ENCODE peak calls at places on chromosomes 3 and 15, in four cellular contexts. U is HTR-8/SVneo; P is activated CD8-positive, alpha-beta memory T cell treated with anti-CD3 and anti-CD28 coated beads for 48 hours; Q is body of pancreas. F is an unnamed sample.

GRCh38 chr15:71302861-71303410 is 187.7 kb downstream of the THSD4 start:
- DNase-seq in P (no peak), U (no peak), Q (no peak), F (no peak)

GRCh38 chr15:62492900-62493299 is 327.8 kb upstream of the C2CD4B start:
- DNase-seq in U (no peak), P (no peak), Q (no peak), F (no peak)

GRCh38 chr3:123883656-123884257 is 375 bp downstream of the MYLK start:
- DNase-seq in Q (peak), P (no peak), U (no peak), F (no peak)

GRCh38 chr15:65400760-65401606 is 21.8 kb downstream of the IGDCC4 start:
- DNase-seq in U (peak), P (no peak), Q (peak), F (peak)

GRCh38 chr3:58384381-58385090 is 49.1 kb downstream of the PDHB start:
- DNase-seq in U (no peak), P (no peak), Q (no peak), F (no peak)

GRCh38 chr3:79369306-79369705 is 398.5 kb downstream of the ROBO1 start:
- DNase-seq in U (no peak), P (no peak), Q (no peak), F (no peak)

GRCh38 chr3:31218082-31218481 is 314.6 kb upstream of the STT3B start:
- DNase-seq in P (no peak), U (no peak), Q (no peak), F (no peak)

GRCh38 chr15:70478251-70478990 is 284.9 kb downstream of the UACA start:
- DNase-seq in U (no peak), Q (no peak), P (no peak), F (no peak)

GRCh38 chr15:50028323-50028722 is 90.7 kb downstream of the ATP8B4 start:
- DNase-seq in U (no peak), Q (no peak), P (no peak), F (no peak)

GRCh38 chr15:91553455-91553854 is 300.1 kb upstream of the SLCO3A1 start:
- DNase-seq in U (no peak), Q (no peak), P (no peak), F (no peak)

GRCh38 chr3:111392911-111393351 is 149.1 kb upstream of the CD96 start:
- DNase-seq in Q (no peak), P (no peak), U (no peak), F (no peak)

GRCh38 chr15:87121357-87121756 is 1041.7 kb downstream of the AGBL1 start:
- DNase-seq in U (no peak), Q (no peak), P (no peak), F (no peak)